ENCODE peak calls at places on chromosome 10, in ten cellular contexts. V is chondrocyte, Y is fibroblast of mammary gland, F is heart right ventricle, W is A549, I is fibroblast of pulmonary artery, H is AG10803, Q is Caco-2, P is fibroblast of villous mesenchyme, M is osteocyte. G is an unnamed sample.

GRCh38 chr10:48634198-48634983 is 29.5 kb upstream of the ARHGAP22 start:
- DNase-seq in P (peak; percentile 92), W (no peak), H (peak; percentile 96), V (no peak), M (peak; percentile 84), F (peak; percentile 66), I (peak; percentile 89), Y (peak; percentile 96), Q (no peak), G (no peak)

GRCh38 chr10:12419279-12419847 is 70.0 kb downstream of the CAMK1D start:
- DNase-seq in Q (peak; percentile 8), F (peak; percentile 37), V (no peak), W (peak; percentile 36), I (peak; percentile 88), Y (peak; percentile 99), M (no peak), H (peak; percentile 95), P (peak; percentile 90), G (no peak)

GRCh38 chr10:133616371-133617130 is 10.0 kb downstream of the FRG2B start:
- DNase-seq in Y (peak; percentile 5), H (no peak), W (no peak), Q (no peak), M (no peak), F (no peak), I (no peak), P (no peak), V (no peak), G (no peak)

GRCh38 chr10:132050191-132050590 is 15.6 kb upstream of the JAKMIP3 start:
- DNase-seq in M (no peak), W (no peak), Q (no peak), Y (no peak), F (no peak), V (peak; percentile 27), I (no peak), H (no peak), P (no peak), G (no peak)

GRCh38 chr10:4596951-4597350 is 229.1 kb upstream of the AKR1E2 start:
- DNase-seq in I (peak; percentile 10), F (no peak), V (no peak), H (peak; percentile 57), Y (no peak), P (no peak), M (no peak), Q (no peak), W (no peak), G (no peak)

GRCh38 chr10:2137549-2138174 is 400.3 kb upstream of the ADARB2 start:
- DNase-seq in I (no peak), H (no peak), M (no peak), Y (no peak), W (peak; percentile 41), Q (peak; percentile 54), V (no peak), F (no peak), P (no peak), G (no peak)

GRCh38 chr10:22570733-22571430 is 143.5 kb downstream of the PIP4K2A start:
- DNase-seq in M (no peak), Q (no peak), F (no peak), H (no peak), Y (no peak), W (no peak), I (no peak), V (no peak), P (no peak), G (peak; percentile 27)

GRCh38 chr10:110221721-110222261 is 14.4 kb downstream of the MXI1 start:
- DNase-seq in F (peak; percentile 83), M (no peak), P (peak; percentile 93), W (peak; percentile 68), V (no peak), Y (peak; percentile 97), Q (peak; percentile 66), I (peak; percentile 94), H (peak; percentile 91), G (peak; percentile 42)

GRCh38 chr10:113273877-113274829 is 278.7 kb upstream of the HABP2 start:
- DNase-seq in I (no peak), H (peak; percentile 85), M (peak; percentile 92), Q (no peak), V (no peak), P (peak; percentile 3), F (peak; percentile 57), W (no peak), Y (peak; percentile 67), G (no peak)

GRCh38 chr10:103295391-103296044 is 18.6 kb downstream of the INA start:
- DNase-seq in W (peak; percentile 15), V (no peak), I (peak; percentile 84), F (no peak), P (peak; percentile 74), M (no peak), H (peak; percentile 77), Y (peak; percentile 55), Q (no peak), G (no peak)

GRCh38 chr10:124742418-124743187 is 1.6 kb downstream of the FAM53B start:
- DNase-seq in I (no peak), Y (peak; percentile 38), Q (no peak), H (peak; percentile 33), P (peak; percentile 49), W (peak; percentile 47), M (no peak), V (no peak), F (no peak), G (no peak)

GRCh38 chr10:95290801-95291633 is at the start of gene PDLIM1:
- DNase-seq in V (no peak), W (peak; percentile 72), M (peak; percentile 86), H (peak; percentile 65), P (peak; percentile 58), F (peak; percentile 75), Q (peak; percentile 78), I (peak; percentile 68), Y (no peak), G (peak; percentile 30)

GRCh38 chr10:122344741-122345258 is 29.7 kb upstream of the PLEKHA1 start:
- DNase-seq in H (peak; percentile 11), I (peak; percentile 11), F (no peak), V (no peak), Q (no peak), P (peak; percentile 47), M (no peak), Y (peak; percentile 83), W (no peak), G (no peak)

GRCh38 chr10:58919927-58920654 is 256.4 kb upstream of the PHYHIPL start:
- DNase-seq in P (peak; percentile 50), H (peak; percentile 92), W (peak; percentile 72), I (peak; percentile 65), Q (no peak), Y (peak; percentile 89), M (no peak), F (no peak), V (no peak), G (no peak)

GRCh38 chr10:102117391-102118159 is 2.6 kb downstream of the LDB1 start:
- DNase-seq in F (peak; percentile 89), Q (no peak), I (peak; percentile 88), H (peak; percentile 83), M (peak; percentile 95), W (peak; percentile 53), Y (peak; percentile 69), V (peak; percentile 95), P (peak; percentile 83), G (peak; percentile 24)
- TF ChIP-seq CTCF in F (peak; percentile 24), Q (no peak), I (peak; percentile 13), H (peak; percentile 29), M (peak; percentile 48), W (no peak), Y (peak; percentile 14), V (peak; percentile 71), P (peak; percentile 31), G (no peak)

GRCh38 chr10:93416824-93417223 is 65.3 kb downstream of the MYOF start:
- DNase-seq in I (no peak), Y (no peak), H (no peak), Q (no peak), W (no peak), P (no peak), F (no peak), V (no peak), M (no peak), G (no peak)
- TF ChIP-seq CTCF in I (no peak), Y (no peak), H (no peak), Q (no peak), W (no peak), P (no peak), F (no peak), V (no peak), M (no peak), G (no peak)

GRCh38 chr10:29534590-29534989 is 100.2 kb downstream of the SVIL start:
- DNase-seq in H (no peak), P (no peak), Y (no peak), F (no peak), W (no peak), M (peak; percentile 30), I (no peak), V (no peak), Q (no peak), G (no peak)

GRCh38 chr10:29530112-29530976 is 104.4 kb downstream of the SVIL start:
- DNase-seq in W (peak; percentile 16), Q (no peak), F (no peak), V (no peak), P (no peak), Y (no peak), H (no peak), M (peak; percentile 36), I (no peak), G (no peak)

GRCh38 chr10:29533696-29534285 is 101.0 kb downstream of the SVIL start:
- DNase-seq in P (no peak), Q (no peak), H (peak; percentile 33), F (no peak), W (peak; percentile 16), M (peak; percentile 27), I (no peak), Y (peak; percentile 20), V (no peak), G (no peak)

GRCh38 chr10:29533046-29533445 is 101.7 kb downstream of the SVIL start:
- DNase-seq in V (no peak), Q (no peak), M (peak; percentile 54), W (no peak), F (no peak), I (no peak), Y (no peak), P (no peak), H (no peak), G (no peak)

DNA sequence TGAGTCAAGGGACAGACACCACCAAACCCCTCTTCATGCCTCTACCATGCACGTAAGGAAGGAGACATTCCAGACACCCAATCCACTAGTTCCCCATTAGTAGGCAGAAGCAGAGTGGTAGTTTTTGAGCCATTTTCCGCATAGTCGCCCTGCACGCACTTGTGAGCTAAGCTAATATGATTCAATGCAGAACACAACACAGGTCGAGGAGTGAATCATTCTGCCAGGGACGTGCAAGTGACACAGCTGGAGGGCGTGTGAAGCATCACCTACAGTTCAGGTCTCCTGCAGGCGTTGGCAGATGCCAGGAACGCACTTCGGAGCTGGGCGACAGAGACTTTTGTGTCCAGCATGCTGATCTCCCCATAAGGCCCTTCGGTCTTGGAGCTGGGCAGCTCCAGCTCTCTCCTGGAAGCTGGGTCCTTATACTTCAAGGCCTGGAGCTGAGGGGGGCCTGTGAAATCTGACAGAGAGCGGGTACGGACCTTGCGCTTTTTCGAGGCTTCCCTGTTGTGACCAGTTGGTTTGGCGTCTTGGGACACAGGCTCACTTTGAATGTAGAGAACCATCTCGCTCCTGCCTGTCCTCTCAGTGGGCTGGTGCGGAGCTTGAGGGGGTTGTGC is 102.4 kb downstream of the SVIL start:
- DNase-seq in Y (no peak), I (no peak), F (no peak), P (no peak), V (no peak), Q (no peak), H (no peak), W (no peak), M (peak; percentile 64), G (no peak)
- TF ChIP-seq CTCF in Y (no peak), I (no peak), F (no peak), P (no peak), V (no peak), Q (no peak), H (no peak), W (no peak), M (no peak), G (no peak)

GRCh38 chr10:100009793-100010676 is at the start of gene DNMBP:
- DNase-seq in H (peak; percentile 78), Y (peak; percentile 75), Q (peak; percentile 83), P (peak; percentile 85), V (no peak), I (peak; percentile 82), M (peak; percentile 95), W (peak; percentile 82), F (peak; percentile 82), G (peak; percentile 86)
- TF ChIP-seq CTCF in H (peak; percentile 16), Y (no peak), Q (peak; percentile 63), P (peak; percentile 41), V (peak; percentile 76), I (no peak), M (peak; percentile 60), W (peak; percentile 90), F (peak; percentile 51), G (peak; percentile 59)

G was measured in natural killer cell.